ENCODE peak calls at places on chromosomes 4 and X, in four cellular contexts. I is lower lobe of right lung, M is endothelial cell, A is HCT116. Y is an unnamed sample.

GRCh38 chr4:26992657-26993361 is 132.2 kb downstream of the STIM2 start:
- DNase-seq in A (no peak), I (no peak), M (no peak), Y (no peak)

GRCh38 chr4:153618831-153619230 is 65.2 kb upstream of the TLR2 start:
- DNase-seq in I (no peak), M (no peak), A (no peak), Y (no peak)

GRCh38 chrX:136200466-136200865 is 50.7 kb downstream of the MAP7D3 start:
- DNase-seq in I (no peak), A (no peak), M (no peak), Y (no peak)

GRCh38 chr4:113784497-113785254 is 23.1 kb upstream of the CAMK2D start:
- DNase-seq in M (no peak), I (no peak), A (peak), Y (no peak)

GRCh38 chr4:75633846-75634245 is 3.5 kb upstream of the CDKL2 start:
- DNase-seq in A (no peak), M (no peak), I (no peak), Y (no peak)

GRCh38 chrX:69466546-69466945 is 37.6 kb upstream of the NALF2 start:
- DNase-seq in A (no peak), M (no peak), I (no peak), Y (no peak)

GRCh38 chrX:129097668-129098067 is 425.6 kb downstream of the SMARCA1 start:
- DNase-seq in M (no peak), I (no peak), A (no peak), Y (no peak)

GRCh38 chrX:55452825-55453124 is 848 bp downstream of the MAGEH1 start:
- DNase-seq in I (no peak), A (no peak), M (no peak), Y (no peak)

GRCh38 chr4:20423420-20423819 is 171.7 kb downstream of the SLIT2 start:
- DNase-seq in I (no peak), A (no peak), M (no peak), Y (no peak)

GRCh38 chr4:38333219-38333618 is 330.8 kb upstream of the KLF3 start:
- DNase-seq in M (no peak), I (no peak), A (no peak), Y (no peak)

GRCh38 chrX:18075603-18076002 is 145.1 kb downstream of the BEND2 start:
- DNase-seq in I (no peak), M (no peak), A (no peak), Y (no peak)

GRCh38 chr4:185396724-185397402 is at the start of gene ANKRD37:
- DNase-seq in A (no peak), I (peak), M (peak), Y (peak)

GRCh38 chrX:10138726-10139125 is 18.0 kb upstream of the CLCN4 start:
- DNase-seq in A (no peak), M (no peak), I (no peak), Y (peak)

GRCh38 chrX:10135561-10136399 is 21.0 kb upstream of the CLCN4 start:
- DNase-seq in M (no peak), I (no peak), A (no peak), Y (peak)

GRCh38 chrX:10140264-10140663 is 16.5 kb upstream of the CLCN4 start:
- DNase-seq in A (no peak), I (no peak), M (no peak), Y (no peak)

GRCh38 chrX:10134921-10135320 is 21.9 kb upstream of the CLCN4 start:
- DNase-seq in M (no peak), A (no peak), I (no peak), Y (no peak)

DNA sequence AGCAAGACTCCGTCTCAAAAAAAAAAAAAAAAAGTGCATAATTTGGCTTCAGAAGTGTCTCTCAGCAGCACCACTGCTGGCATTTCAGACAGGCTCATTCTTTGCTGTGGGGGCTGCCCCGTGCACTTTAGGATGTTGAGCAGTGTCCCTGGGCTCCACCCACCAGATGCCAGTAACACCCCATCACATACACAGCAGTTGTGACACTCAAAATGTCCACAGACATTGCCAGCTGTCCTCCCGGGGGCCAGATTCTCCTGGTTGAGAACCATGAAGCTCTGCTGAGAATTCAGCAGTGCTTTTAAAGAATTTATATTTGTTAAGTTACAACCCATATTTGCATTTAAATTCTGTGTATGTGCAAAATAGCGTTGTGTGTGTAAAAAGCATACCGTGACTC is 19.3 kb upstream of the CLCN4 start:
- DNase-seq in A (no peak), I (no peak), M (no peak), Y (no peak)
- TF ChIP-seq CTCF in A (no peak), I (no peak), M (no peak), Y (no peak)

GRCh38 chr4:184282895-184283654 is 65.4 kb upstream of the ENPP6 start:
- DNase-seq in A (no peak), M (no peak), I (no peak), Y (no peak)
- TF ChIP-seq CTCF in A (no peak), M (no peak), I (no peak), Y (no peak)

GRCh38 chr4:109214622-109215350 is 87.7 kb downstream of the COL25A1 start:
- DNase-seq in I (no peak), M (no peak), A (no peak), Y (no peak)

GRCh38 chr4:109218288-109218687 is 84.2 kb downstream of the COL25A1 start:
- DNase-seq in M (no peak), A (no peak), I (no peak), Y (no peak)

GRCh38 chr4:109213056-109213455 is 89.4 kb downstream of the COL25A1 start:
- DNase-seq in I (no peak), A (no peak), M (no peak), Y (no peak)

GRCh38 chr4:109216085-109216696 is 86.3 kb downstream of the COL25A1 start:
- DNase-seq in M (no peak), A (no peak), I (no peak), Y (no peak)

DNA sequence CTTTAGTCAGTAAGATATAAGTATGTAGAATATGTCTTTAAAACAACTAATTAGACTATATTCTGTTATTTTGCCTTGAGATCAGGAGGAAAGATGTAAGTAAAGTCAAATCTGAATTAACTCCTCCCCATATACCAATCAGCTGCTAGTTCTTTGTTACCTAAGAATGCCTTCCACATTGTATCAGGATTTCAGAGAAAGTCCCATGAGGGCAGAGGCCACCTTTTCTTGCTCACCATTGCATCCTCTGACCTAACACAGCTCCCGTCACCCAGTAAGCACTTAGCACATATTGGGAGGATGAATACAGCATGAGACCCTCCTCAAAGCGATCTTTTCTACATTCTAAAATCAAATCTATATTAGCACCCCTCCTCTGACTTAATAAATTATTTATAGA is 86.9 kb downstream of the COL25A1 start:
- DNase-seq in I (no peak), A (no peak), M (no peak), Y (no peak)
- TF ChIP-seq CTCF in I (no peak), A (no peak), M (no peak), Y (no peak)

GRCh38 chrX:118807151-118808017 is 16.2 kb upstream of the ZCCHC12 start:
- DNase-seq in M (peak), A (peak), I (no peak), Y (no peak)
- TF ChIP-seq CTCF in M (peak), A (peak), I (peak), Y (peak)

GRCh38 chr4:156795727-156796126 is 175.9 kb downstream of the PDGFC start:
- DNase-seq in A (no peak), M (no peak), I (no peak), Y (no peak)

GRCh38 chr4:156803056-156803455 is 168.5 kb downstream of the PDGFC start:
- DNase-seq in A (no peak), I (no peak), M (no peak), Y (no peak)

GRCh38 chr4:156798438-156798837 is 173.2 kb downstream of the PDGFC start:
- DNase-seq in M (no peak), I (no peak), A (no peak), Y (no peak)

GRCh38 chr4:156799121-156799589 is 172.4 kb downstream of the PDGFC start:
- DNase-seq in A (no peak), M (no peak), I (no peak), Y (no peak)

DNA sequence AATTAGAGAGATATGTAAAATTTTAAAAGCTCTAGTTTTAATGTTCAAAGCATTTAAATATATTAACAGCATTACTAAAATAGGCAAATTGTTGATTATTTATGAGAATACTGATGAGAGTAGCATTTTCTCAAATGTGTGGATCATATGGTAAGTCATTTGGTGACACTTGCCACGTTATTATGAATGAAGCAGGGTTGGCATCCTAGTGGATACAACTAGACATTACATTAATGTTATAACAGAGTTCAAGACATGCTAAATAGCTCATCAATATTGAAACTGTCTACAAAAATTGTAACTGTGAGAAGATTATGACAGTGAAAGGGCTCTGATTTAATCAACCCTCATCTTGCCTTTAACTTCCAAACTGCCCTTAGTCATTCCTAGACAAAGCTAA is 171.1 kb downstream of the PDGFC start:
- DNase-seq in I (no peak), M (no peak), A (no peak), Y (no peak)
- TF ChIP-seq CTCF in I (no peak), M (peak), A (peak), Y (no peak)

DNA sequence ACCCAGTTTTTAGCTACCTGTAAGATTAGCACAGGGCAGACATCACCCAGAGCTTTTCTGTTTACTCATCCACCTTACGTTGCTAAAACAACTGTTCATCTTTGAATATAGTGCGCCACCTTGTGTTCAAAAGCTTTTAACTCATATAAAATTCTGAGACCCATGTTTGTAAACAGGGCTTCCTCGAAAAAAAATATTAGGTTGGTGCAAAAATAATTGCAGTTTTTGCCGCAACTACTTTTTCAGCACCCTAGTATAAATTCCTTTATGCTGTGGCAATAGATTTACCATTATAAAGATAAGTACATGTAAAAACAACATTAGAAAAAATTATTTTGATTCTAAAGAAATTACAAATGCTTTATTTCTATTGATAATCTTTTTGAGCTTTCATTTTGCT is 147.9 kb downstream of the LRBA start:
- DNase-seq in A (peak), I (no peak), M (peak), Y (no peak)
- TF ChIP-seq CTCF in A (peak), I (peak), M (peak), Y (peak)

DNA sequence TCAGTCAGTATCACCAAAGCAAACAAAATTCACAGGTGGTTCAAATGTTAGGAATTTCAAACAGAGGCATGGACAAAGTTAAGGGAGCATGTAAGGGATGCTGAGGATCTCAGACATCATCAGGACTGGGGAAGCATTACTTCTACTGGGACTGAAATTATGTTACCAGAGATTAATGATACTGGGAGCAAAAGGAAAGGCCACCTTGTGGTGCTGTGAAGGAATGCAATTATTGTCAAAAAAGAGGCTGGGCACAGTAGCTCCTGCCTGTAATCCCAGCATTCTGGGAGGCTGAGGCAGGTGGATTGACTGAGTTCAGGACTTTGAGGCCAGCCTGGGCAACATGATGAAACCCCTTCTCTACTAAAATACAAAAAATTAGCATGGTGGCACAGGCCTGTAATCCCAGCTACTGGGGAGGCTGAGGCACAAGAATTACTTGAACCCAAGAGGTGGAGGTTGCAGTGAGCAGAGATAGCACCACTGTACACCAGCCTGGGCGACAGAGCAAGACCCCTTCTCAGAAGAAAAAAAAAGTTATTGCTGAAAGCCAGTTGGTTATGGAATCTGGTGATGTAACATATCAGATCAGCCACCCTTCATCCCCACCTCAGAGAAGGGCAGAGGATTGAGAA is 954.3 kb downstream of the PCDH7 start:
- DNase-seq in I (no peak), A (peak), M (peak), Y (no peak)
- TF ChIP-seq CTCF in I (peak), A (peak), M (peak), Y (peak)

GRCh38 chr4:86688026-86688425 is 93.9 kb downstream of the PTPN13 start:
- DNase-seq in M (no peak), I (no peak), A (no peak), Y (no peak)
- TF ChIP-seq CTCF in M (no peak), I (no peak), A (no peak), Y (no peak)

DNA sequence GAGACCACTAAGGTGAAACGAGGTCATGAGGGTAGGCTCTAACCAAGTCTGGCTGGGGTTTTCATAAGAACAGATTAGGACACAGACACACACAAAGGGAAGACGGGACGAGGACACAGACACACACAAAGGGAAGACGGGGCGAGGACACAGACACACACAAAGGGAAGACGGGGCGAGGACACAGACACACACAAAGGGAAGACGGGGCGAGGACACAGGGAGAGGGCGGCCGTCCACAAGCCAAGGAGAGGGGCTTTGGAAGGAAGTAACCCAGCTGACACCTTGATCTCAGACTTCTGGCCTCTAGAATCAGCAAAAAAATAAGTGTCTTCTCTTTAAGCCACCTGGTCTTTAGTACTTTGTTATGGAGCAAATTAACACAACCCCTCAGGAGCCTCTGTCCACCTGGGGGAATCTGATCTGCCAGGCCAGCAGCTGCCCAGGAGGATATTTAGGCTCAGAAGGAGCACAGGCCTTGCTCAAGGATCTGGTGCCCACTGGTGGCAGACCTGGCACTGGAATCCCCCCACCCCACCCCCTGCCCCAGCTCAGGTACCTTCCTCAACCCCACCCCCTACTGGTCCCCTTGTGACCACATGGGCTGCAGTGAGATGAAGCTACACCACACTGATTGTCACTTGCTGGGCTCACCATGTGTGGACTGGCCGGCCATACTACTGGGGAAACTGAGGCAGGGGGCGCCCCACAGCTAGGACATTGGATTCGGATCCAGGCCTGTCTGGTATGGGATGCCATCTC is 2.8 kb downstream of the ABLIM2 start:
- DNase-seq in M (no peak), A (no peak), I (no peak), Y (peak)
- TF ChIP-seq CTCF in M (no peak), A (no peak), I (no peak), Y (no peak)

GRCh38 chr4:7042697-7043464 is at the start of gene TADA2B:
- DNase-seq in A (peak), I (peak), M (peak), Y (peak)
- TF ChIP-seq CTCF in A (peak), I (no peak), M (peak), Y (peak)